ENCODE peak calls at places on chromosomes 5 and 9, in nine cellular contexts. One of them, this sample, is unnamed.
A peak's percentile ranks its signal among the peaks of the same experiment; 100 is the strongest.

GRCh38 chr9:116061546-116062205 is 91.9 kb upstream of the PAPPA start:
- DNase-seq in OCI-LY7: no peak
- DNase-seq in A549: no peak
- DNase-seq in adrenal gland: no peak
- DNase-seq in CD4-positive, alpha-beta memory T cell: no peak
- DNase-seq in endodermal cell: no peak
- DNase-seq in effector memory CD4-positive, alpha-beta T cell: no peak
- DNase-seq in tibial artery: no peak
- DNase-seq in lower lobe of right lung: no peak
- DNase-seq in this sample: no peak

GRCh38 chr5:66324357-66324756 is 180.3 kb downstream of the SREK1 start:
- DNase-seq in OCI-LY7: no peak
- DNase-seq in A549: no peak
- DNase-seq in adrenal gland: no peak
- DNase-seq in CD4-positive, alpha-beta memory T cell: no peak
- DNase-seq in endodermal cell: no peak
- DNase-seq in effector memory CD4-positive, alpha-beta T cell: no peak
- DNase-seq in tibial artery: no peak
- DNase-seq in lower lobe of right lung: no peak
- DNase-seq in this sample: no peak

GRCh38 chr5:127909078-127909477 is 174.5 kb upstream of the SLC12A2 start:
- DNase-seq in OCI-LY7: peak; percentile 41
- DNase-seq in A549: peak; percentile 39
- DNase-seq in adrenal gland: no peak
- DNase-seq in CD4-positive, alpha-beta memory T cell: no peak
- DNase-seq in endodermal cell: peak; percentile 81
- DNase-seq in effector memory CD4-positive, alpha-beta T cell: no peak
- DNase-seq in tibial artery: no peak
- DNase-seq in lower lobe of right lung: no peak
- DNase-seq in this sample: peak; percentile 50

GRCh38 chr5:154686490-154686889 is 68.7 kb upstream of the LARP1 start:
- DNase-seq in OCI-LY7: no peak
- DNase-seq in A549: no peak
- DNase-seq in adrenal gland: no peak
- DNase-seq in CD4-positive, alpha-beta memory T cell: no peak
- DNase-seq in endodermal cell: no peak
- DNase-seq in effector memory CD4-positive, alpha-beta T cell: no peak
- DNase-seq in tibial artery: no peak
- DNase-seq in lower lobe of right lung: no peak
- DNase-seq in this sample: no peak

GRCh38 chr5:77590347-77590746 is 48.2 kb downstream of the OTP start:
- DNase-seq in OCI-LY7: no peak
- DNase-seq in A549: no peak
- DNase-seq in adrenal gland: no peak
- DNase-seq in CD4-positive, alpha-beta memory T cell: no peak
- DNase-seq in endodermal cell: no peak
- DNase-seq in effector memory CD4-positive, alpha-beta T cell: no peak
- DNase-seq in tibial artery: no peak
- DNase-seq in lower lobe of right lung: no peak
- DNase-seq in this sample: no peak

GRCh38 chr5:116572375-116573278 is 2.0 kb downstream of the SEMA6A start:
- DNase-seq in OCI-LY7: no peak
- DNase-seq in A549: peak; percentile 8
- DNase-seq in adrenal gland: peak; percentile 67
- DNase-seq in CD4-positive, alpha-beta memory T cell: no peak
- DNase-seq in endodermal cell: peak; percentile 77
- DNase-seq in effector memory CD4-positive, alpha-beta T cell: no peak
- DNase-seq in tibial artery: peak; percentile 65
- DNase-seq in lower lobe of right lung: peak; percentile 47
- DNase-seq in this sample: no peak

GRCh38 chr5:68648944-68649874 is 433.7 kb downstream of the PIK3R1 start:
- DNase-seq in OCI-LY7: no peak
- DNase-seq in A549: no peak
- DNase-seq in adrenal gland: no peak
- DNase-seq in CD4-positive, alpha-beta memory T cell: no peak
- DNase-seq in endodermal cell: no peak
- DNase-seq in effector memory CD4-positive, alpha-beta T cell: no peak
- DNase-seq in tibial artery: no peak
- DNase-seq in lower lobe of right lung: no peak
- DNase-seq in this sample: no peak

GRCh38 chr5:180101451-180102105 is 30.0 kb upstream of the RNF130 start:
- DNase-seq in OCI-LY7: no peak
- DNase-seq in A549: no peak
- DNase-seq in adrenal gland: no peak
- DNase-seq in CD4-positive, alpha-beta memory T cell: no peak
- DNase-seq in endodermal cell: no peak
- DNase-seq in effector memory CD4-positive, alpha-beta T cell: no peak
- DNase-seq in tibial artery: no peak
- DNase-seq in lower lobe of right lung: peak; percentile 42
- DNase-seq in this sample: no peak

GRCh38 chr5:121174351-121174750 is 677.3 kb upstream of the FTMT start:
- DNase-seq in OCI-LY7: no peak
- DNase-seq in A549: no peak
- DNase-seq in adrenal gland: no peak
- DNase-seq in CD4-positive, alpha-beta memory T cell: no peak
- DNase-seq in endodermal cell: no peak
- DNase-seq in effector memory CD4-positive, alpha-beta T cell: no peak
- DNase-seq in tibial artery: no peak
- DNase-seq in lower lobe of right lung: no peak
- DNase-seq in this sample: no peak

GRCh38 chr9:130982636-130983282 is 26.2 kb upstream of the LAMC3 start:
- DNase-seq in OCI-LY7: no peak
- DNase-seq in A549: no peak
- DNase-seq in adrenal gland: no peak
- DNase-seq in CD4-positive, alpha-beta memory T cell: no peak
- DNase-seq in endodermal cell: no peak
- DNase-seq in effector memory CD4-positive, alpha-beta T cell: no peak
- DNase-seq in tibial artery: no peak
- DNase-seq in lower lobe of right lung: no peak
- DNase-seq in this sample: no peak

GRCh38 chr5:35622974-35623373 is 5.3 kb downstream of the SPEF2 start:
- DNase-seq in OCI-LY7: no peak
- DNase-seq in A549: no peak
- DNase-seq in adrenal gland: no peak
- DNase-seq in CD4-positive, alpha-beta memory T cell: no peak
- DNase-seq in endodermal cell: no peak
- DNase-seq in effector memory CD4-positive, alpha-beta T cell: no peak
- DNase-seq in tibial artery: no peak
- DNase-seq in lower lobe of right lung: no peak
- DNase-seq in this sample: no peak

GRCh38 chr5:39164529-39165402 is 54.6 kb downstream of the FYB1 start:
- DNase-seq in OCI-LY7: no peak
- DNase-seq in A549: no peak
- DNase-seq in adrenal gland: no peak
- DNase-seq in CD4-positive, alpha-beta memory T cell: peak; percentile 37
- DNase-seq in endodermal cell: no peak
- DNase-seq in effector memory CD4-positive, alpha-beta T cell: no peak
- DNase-seq in tibial artery: no peak
- DNase-seq in lower lobe of right lung: no peak
- DNase-seq in this sample: no peak

GRCh38 chr5:56759521-56759920 is 55.8 kb upstream of the MAP3K1 start:
- DNase-seq in OCI-LY7: no peak
- DNase-seq in A549: no peak
- DNase-seq in adrenal gland: peak; percentile 35
- DNase-seq in CD4-positive, alpha-beta memory T cell: no peak
- DNase-seq in endodermal cell: no peak
- DNase-seq in effector memory CD4-positive, alpha-beta T cell: no peak
- DNase-seq in tibial artery: no peak
- DNase-seq in lower lobe of right lung: no peak
- DNase-seq in this sample: no peak

GRCh38 chr5:8417316-8418048 is 548.5 kb downstream of the MTRR start:
- DNase-seq in OCI-LY7: no peak
- DNase-seq in A549: no peak
- DNase-seq in adrenal gland: no peak
- DNase-seq in CD4-positive, alpha-beta memory T cell: no peak
- DNase-seq in endodermal cell: no peak
- DNase-seq in effector memory CD4-positive, alpha-beta T cell: no peak
- DNase-seq in tibial artery: no peak
- DNase-seq in lower lobe of right lung: no peak
- DNase-seq in this sample: no peak

GRCh38 chr9:4934976-4935672 is 49.9 kb upstream of the JAK2 start:
- DNase-seq in OCI-LY7: no peak
- DNase-seq in A549: no peak
- DNase-seq in adrenal gland: no peak
- DNase-seq in CD4-positive, alpha-beta memory T cell: no peak
- DNase-seq in endodermal cell: no peak
- DNase-seq in effector memory CD4-positive, alpha-beta T cell: no peak
- DNase-seq in tibial artery: no peak
- DNase-seq in lower lobe of right lung: no peak
- DNase-seq in this sample: no peak

GRCh38 chr9:27086818-27087680 is 22.0 kb upstream of the TEK start:
- DNase-seq in OCI-LY7: no peak
- DNase-seq in A549: no peak
- DNase-seq in adrenal gland: no peak
- DNase-seq in CD4-positive, alpha-beta memory T cell: no peak
- DNase-seq in endodermal cell: no peak
- DNase-seq in effector memory CD4-positive, alpha-beta T cell: no peak
- DNase-seq in tibial artery: no peak
- DNase-seq in lower lobe of right lung: no peak
- DNase-seq in this sample: peak; percentile 79

GRCh38 chr9:22452415-22453010 is 5.9 kb downstream of the DMRTA1 start:
- DNase-seq in OCI-LY7: peak; percentile 53
- DNase-seq in A549: peak; percentile 6
- DNase-seq in adrenal gland: no peak
- DNase-seq in CD4-positive, alpha-beta memory T cell: peak; percentile 36
- DNase-seq in endodermal cell: peak; percentile 72
- DNase-seq in effector memory CD4-positive, alpha-beta T cell: no peak
- DNase-seq in tibial artery: no peak
- DNase-seq in lower lobe of right lung: peak; percentile 51
- DNase-seq in this sample: peak; percentile 14

GRCh38 chr9:22446589-22446949 is at the start of gene DMRTA1:
- DNase-seq in OCI-LY7: no peak
- DNase-seq in A549: peak; percentile 80
- DNase-seq in adrenal gland: peak; percentile 36
- DNase-seq in CD4-positive, alpha-beta memory T cell: no peak
- DNase-seq in endodermal cell: peak; percentile 96
- DNase-seq in effector memory CD4-positive, alpha-beta T cell: no peak
- DNase-seq in tibial artery: peak; percentile 89
- DNase-seq in lower lobe of right lung: peak; percentile 83
- DNase-seq in this sample: peak; percentile 62

GRCh38 chr9:22447607-22448305 is 1.1 kb downstream of the DMRTA1 start:
- DNase-seq in OCI-LY7: no peak
- DNase-seq in A549: no peak
- DNase-seq in adrenal gland: no peak
- DNase-seq in CD4-positive, alpha-beta memory T cell: no peak
- DNase-seq in endodermal cell: peak; percentile 63
- DNase-seq in effector memory CD4-positive, alpha-beta T cell: no peak
- DNase-seq in tibial artery: no peak
- DNase-seq in lower lobe of right lung: no peak
- DNase-seq in this sample: no peak

DNA sequence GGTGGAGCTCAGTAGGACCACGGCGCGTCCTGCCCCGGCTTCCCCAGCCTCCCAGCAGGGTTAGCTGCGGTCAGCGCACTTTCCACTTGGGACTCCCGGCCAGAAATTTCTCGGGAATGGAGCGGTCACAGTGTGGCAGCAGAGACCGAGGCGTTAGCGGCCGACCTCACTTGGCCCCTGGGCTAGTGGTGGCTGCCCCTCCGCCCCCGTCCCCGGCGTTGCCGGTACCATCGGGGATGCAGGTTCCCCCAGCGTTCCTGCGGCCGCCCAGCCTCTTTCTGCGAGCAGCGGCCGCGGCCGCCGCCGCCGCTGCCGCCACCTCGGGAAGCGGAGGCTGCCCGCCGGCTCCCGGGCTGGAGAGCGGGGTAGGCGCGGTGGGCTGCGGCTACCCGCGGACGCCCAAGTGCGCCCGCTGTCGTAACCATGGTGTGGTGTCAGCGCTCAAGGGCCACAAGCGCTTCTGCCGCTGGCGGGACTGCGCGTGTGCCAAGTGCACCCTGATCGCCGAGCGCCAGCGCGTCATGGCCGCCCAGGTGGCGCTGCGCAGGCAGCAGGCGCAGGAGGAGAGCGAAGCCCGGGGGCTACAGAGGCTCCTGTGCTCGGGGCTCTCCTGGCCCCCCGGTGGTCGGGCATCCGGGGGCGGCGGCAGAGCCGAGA is 454 bp downstream of the DMRTA1 start:
- DNase-seq in OCI-LY7: no peak
- DNase-seq in A549: peak; percentile 72
- DNase-seq in adrenal gland: peak; percentile 21
- DNase-seq in CD4-positive, alpha-beta memory T cell: peak; percentile 28
- DNase-seq in endodermal cell: peak; percentile 89
- DNase-seq in effector memory CD4-positive, alpha-beta T cell: no peak
- DNase-seq in tibial artery: peak; percentile 68
- DNase-seq in lower lobe of right lung: peak; percentile 79
- DNase-seq in this sample: peak; percentile 44
- H3K4me3 ChIP-seq in OCI-LY7: no peak overlapping the region
- H3K4me3 ChIP-seq in A549: peak overlapping the region; percentile 86
- H3K4me3 ChIP-seq in adrenal gland: peak overlapping the region; percentile 14
- H3K4me3 ChIP-seq in CD4-positive, alpha-beta memory T cell: peak overlapping the region; percentile 22
- H3K4me3 ChIP-seq in endodermal cell: peak overlapping the region; percentile 94
- H3K4me3 ChIP-seq in effector memory CD4-positive, alpha-beta T cell: peak overlapping the region; percentile 41
- H3K4me3 ChIP-seq in tibial artery: peak overlapping the region; percentile 80
- H3K4me3 ChIP-seq in lower lobe of right lung: peak overlapping the region; percentile 66
- H3K4me3 ChIP-seq in this sample: peak overlapping the region; percentile 57

DNA sequence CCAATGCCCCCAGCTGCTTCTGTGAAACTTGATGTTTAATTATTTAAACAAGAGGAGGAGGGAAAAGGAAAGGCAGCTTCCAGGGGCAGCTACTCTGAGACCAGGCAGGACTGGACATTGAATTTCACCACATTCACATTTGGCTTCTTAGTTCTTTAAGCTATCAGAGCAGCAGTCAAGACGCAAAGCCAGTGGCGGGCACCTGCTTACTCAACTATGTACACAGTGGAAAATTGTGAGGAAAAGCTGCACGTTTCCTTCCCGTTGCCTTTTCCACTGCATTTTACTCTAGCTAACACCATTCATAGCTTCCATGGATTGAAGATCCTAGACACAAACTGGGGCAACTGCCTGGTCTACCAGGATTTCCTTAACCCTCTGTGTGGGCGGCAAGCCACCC is 200.3 kb downstream of the ERCC6L2 start:
- DNase-seq in OCI-LY7: no peak
- DNase-seq in A549: no peak
- DNase-seq in adrenal gland: no peak
- DNase-seq in CD4-positive, alpha-beta memory T cell: no peak
- DNase-seq in endodermal cell: no peak
- DNase-seq in effector memory CD4-positive, alpha-beta T cell: no peak
- DNase-seq in tibial artery: no peak
- DNase-seq in lower lobe of right lung: no peak
- DNase-seq in this sample: no peak
- H3K27ac ChIP-seq in OCI-LY7: no peak overlapping the region
- H3K27ac ChIP-seq in A549: no peak overlapping the region
- H3K27ac ChIP-seq in adrenal gland: no peak overlapping the region
- H3K27ac ChIP-seq in CD4-positive, alpha-beta memory T cell: no peak overlapping the region
- H3K27ac ChIP-seq in endodermal cell: no peak overlapping the region
- H3K27ac ChIP-seq in effector memory CD4-positive, alpha-beta T cell: no peak overlapping the region
- H3K27ac ChIP-seq in tibial artery: no peak overlapping the region
- H3K27ac ChIP-seq in lower lobe of right lung: no peak overlapping the region
- H3K27ac ChIP-seq in this sample: peak overlapping the region; percentile 62

GRCh38 chr5:172901788-172902496 is 57.3 kb upstream of the RPL26L1 start:
- DNase-seq in OCI-LY7: no peak
- DNase-seq in A549: peak; percentile 54
- DNase-seq in adrenal gland: no peak
- DNase-seq in CD4-positive, alpha-beta memory T cell: no peak
- DNase-seq in endodermal cell: peak; percentile 63
- DNase-seq in effector memory CD4-positive, alpha-beta T cell: no peak
- DNase-seq in tibial artery: no peak
- DNase-seq in lower lobe of right lung: no peak
- DNase-seq in this sample: peak; percentile 96
- H3K4me1 ChIP-seq in OCI-LY7: no peaks in the 10 kb centered on the region
- H3K4me1 ChIP-seq in A549: peaks cover 100% of the 10 kb centered on the region
- H3K4me1 ChIP-seq in adrenal gland: peaks cover 70% of the 10 kb centered on the region
- H3K4me1 ChIP-seq in CD4-positive, alpha-beta memory T cell: peaks cover 5% of the 10 kb centered on the region
- H3K4me1 ChIP-seq in endodermal cell: peaks cover 10% of the 10 kb centered on the region
- H3K4me1 ChIP-seq in effector memory CD4-positive, alpha-beta T cell: no peaks in the 10 kb centered on the region
- H3K4me1 ChIP-seq in tibial artery: peaks cover 10% of the 10 kb centered on the region
- H3K4me1 ChIP-seq in lower lobe of right lung: peaks cover 78% of the 10 kb centered on the region
- H3K4me1 ChIP-seq in this sample: peaks cover 96% of the 10 kb centered on the region

GRCh38 chr5:80777347-80778287 is 122.8 kb upstream of the DHFR start:
- DNase-seq in OCI-LY7: no peak
- DNase-seq in A549: no peak
- DNase-seq in adrenal gland: no peak
- DNase-seq in CD4-positive, alpha-beta memory T cell: peak; percentile 36
- DNase-seq in endodermal cell: no peak
- DNase-seq in effector memory CD4-positive, alpha-beta T cell: no peak
- DNase-seq in tibial artery: no peak
- DNase-seq in lower lobe of right lung: no peak
- DNase-seq in this sample: no peak
- H3K4me3 ChIP-seq in OCI-LY7: no peak overlapping the region
- H3K4me3 ChIP-seq in A549: no peak overlapping the region
- H3K4me3 ChIP-seq in adrenal gland: no peak overlapping the region
- H3K4me3 ChIP-seq in CD4-positive, alpha-beta memory T cell: no peak overlapping the region
- H3K4me3 ChIP-seq in endodermal cell: no peak overlapping the region
- H3K4me3 ChIP-seq in effector memory CD4-positive, alpha-beta T cell: no peak overlapping the region
- H3K4me3 ChIP-seq in tibial artery: no peak overlapping the region
- H3K4me3 ChIP-seq in lower lobe of right lung: no peak overlapping the region
- H3K4me3 ChIP-seq in this sample: no peak overlapping the region

This sample was measured in SJSA1.